ENCODE peak calls at places on chromosomes 4 and X, in ten cellular contexts. W is MCF 10A; O is occipital lobe; N is NCI-H510A treated with DMSO at 0.1 percent for 48 hours; Z is stimulated activated CD4-positive, alpha-beta T cell treated with anti-CD3 and anti-CD28 coated beads, TNF-alpha, amount 100 ng/mL, for 4 hours; B is type B pancreatic cell; I is natural killer cell treated with Interleukin-12 subunit alpha and Interleukin-12 subunit beta and Interleukin-15 and Interleukin-18, amount 100 ng/mL, for 72 hours; F is dermis blood vessel endothelial cell; D is activated CD8-positive, alpha-beta T cell treated with anti-CD3 and anti-CD28 coated beads, Interleukin-2, amount 10 ng/mL, durations not matched to agents 7 days and 5 days; A is Right ventricle myocardium inferior. J is an unnamed sample.

GRCh38 chr4:1097553-1097952 is 15.8 kb downstream of the RNF212 start:
- DNase-seq in F (no peak), O (no peak), D (no peak), N (no peak), A (no peak), B (no peak), I (no peak), Z (no peak), W (no peak), J (no peak)

GRCh38 chr4:109072595-109072994 is 229.9 kb downstream of the COL25A1 start:
- DNase-seq in Z (no peak), D (no peak), W (peak), B (no peak), O (no peak), A (no peak), N (no peak), F (no peak), I (no peak), J (no peak)

GRCh38 chr4:158823461-158823873 is 54.6 kb downstream of the FNIP2 start:
- DNase-seq in Z (no peak), D (no peak), N (no peak), B (no peak), F (no peak), O (no peak), A (no peak), W (no peak), I (no peak), J (no peak)

GRCh38 chrX:153443476-153444332 is 2.2 kb downstream of the TREX2 start:
- DNase-seq in I (no peak), W (peak), Z (no peak), O (no peak), F (no peak), D (no peak), A (no peak), B (no peak), N (no peak), J (peak)

GRCh38 chr4:172997851-172998250 is 170.8 kb upstream of the GALNT7 start:
- DNase-seq in Z (no peak), A (no peak), I (no peak), F (no peak), B (no peak), N (no peak), O (no peak), D (no peak), W (no peak), J (no peak)

GRCh38 chrX:119468930-119469635 is 839 bp downstream of the SLC25A5 start:
- DNase-seq in I (peak), D (peak), O (peak), Z (peak), F (peak), A (peak), N (peak), B (peak), W (peak), J (peak)

GRCh38 chr4:146640459-146641061 is 1.9 kb downstream of the POU4F2 start:
- DNase-seq in I (no peak), B (no peak), N (no peak), A (no peak), D (no peak), W (no peak), Z (no peak), F (no peak), O (no peak), J (no peak)

GRCh38 chrX:106581856-106582255 is 29.9 kb upstream of the RADX start:
- DNase-seq in Z (no peak), A (no peak), F (no peak), N (no peak), B (no peak), I (no peak), D (no peak), W (no peak), O (no peak), J (no peak)

GRCh38 chrX:65406532-65406931 is 128.1 kb downstream of the LAS1L start:
- DNase-seq in F (no peak), A (no peak), N (no peak), D (peak), Z (peak), W (no peak), I (no peak), B (no peak), O (no peak), J (no peak)

GRCh38 chr4:15031197-15031596 is 28.9 kb downstream of the CPEB2 start:
- DNase-seq in D (no peak), I (no peak), W (no peak), F (peak), N (no peak), Z (no peak), B (no peak), A (no peak), O (no peak), J (no peak)

GRCh38 chrX:9682456-9682855 is 83.2 kb downstream of the GPR143 start:
- DNase-seq in O (no peak), D (no peak), B (no peak), N (no peak), I (no peak), F (peak), W (no peak), Z (no peak), A (no peak), J (peak)

GRCh38 chr4:74327751-74328150 is 19.5 kb downstream of the EPGN start:
- DNase-seq in Z (no peak), I (no peak), A (no peak), W (no peak), B (no peak), O (no peak), F (peak), N (no peak), D (no peak), J (no peak)

GRCh38 chr4:149630079-149630478 is 185.6 kb downstream of the IQCM start:
- DNase-seq in B (no peak), D (no peak), A (peak), N (no peak), W (peak), I (no peak), O (no peak), F (no peak), Z (no peak), J (no peak)

GRCh38 chr4:156642161-156642560 is 329.4 kb downstream of the PDGFC start:
- DNase-seq in Z (no peak), W (no peak), N (no peak), O (no peak), F (no peak), B (no peak), I (no peak), D (no peak), A (no peak), J (no peak)

GRCh38 chrX:74369666-74370065 is 51.6 kb upstream of the SLC16A2 start:
- DNase-seq in A (no peak), O (no peak), D (no peak), F (no peak), W (no peak), N (no peak), Z (no peak), I (no peak), B (no peak), J (no peak)

GRCh38 chr4:158065176-158065575 is 107.6 kb downstream of the GASK1B start:
- DNase-seq in W (peak), Z (no peak), A (no peak), B (no peak), N (no peak), D (no peak), I (no peak), O (no peak), F (peak), J (peak)

GRCh38 chr4:78644063-78644691 is 92.6 kb downstream of the ANXA3 start:
- DNase-seq in I (no peak), O (no peak), W (no peak), F (no peak), A (no peak), D (no peak), B (no peak), Z (no peak), N (no peak), J (no peak)

GRCh38 chr4:87679449-87680169 is 29.5 kb downstream of the DMP1 start:
- DNase-seq in O (peak), F (peak), Z (no peak), A (no peak), N (peak), B (no peak), I (no peak), D (peak), W (peak), J (peak)

GRCh38 chr4:150181536-150181935 is 103.3 kb downstream of the DCLK2 start:
- DNase-seq in F (peak), W (no peak), I (no peak), N (no peak), D (no peak), A (no peak), O (no peak), B (no peak), Z (no peak), J (no peak)

J was measured in NCI-H2171 treated with DMSO at 0.1 percent for 48 hours.